ENCODE peak calls at places on chromosomes 4 and X, in six cellular contexts. O is right lobe of liver; R is cardiac muscle cell; Q is Karpas-422; G is A673; Y is CD8-positive, alpha-beta T cell. D is an unnamed sample. For H3K36me3, the result is how much of the 10 kb centered on the place peaks cover.

GRCh38 chr4:145722561-145722960 is 42.6 kb downstream of the C4orf51 start:
- DNase-seq in G (peak), Q (peak), O (no peak), Y (no peak), R (no peak), D (no peak)

GRCh38 chr4:153318696-153319320 is 25.7 kb upstream of the MND1 start:
- DNase-seq in G (peak), Q (peak), R (peak), Y (peak), O (no peak), D (no peak)

GRCh38 chrX:55120767-55121358 is 32.0 kb downstream of the PAGE2 start:
- DNase-seq in R (peak), Y (no peak), O (no peak), Q (no peak), G (no peak), D (no peak)

GRCh38 chr4:46505131-46505530 is 115.2 kb upstream of the GABRA2 start:
- DNase-seq in Y (no peak), G (no peak), O (no peak), Q (no peak), R (no peak), D (no peak)

GRCh38 chr4:3136454-3136853 is 62.0 kb downstream of the HTT start:
- DNase-seq in R (peak), G (peak), O (no peak), Q (peak), Y (no peak), D (no peak)

GRCh38 chr4:138869631-138870030 is 145.9 kb upstream of the NOCT start:
- DNase-seq in O (no peak), Y (no peak), Q (no peak), R (no peak), G (no peak), D (no peak)

GRCh38 chrX:21745756-21746155 is 12.2 kb downstream of the SMPX start:
- DNase-seq in Y (peak), O (peak), Q (peak), R (peak), G (peak), D (peak)

GRCh38 chr4:8199594-8200301 is 658 bp downstream of the SH3TC1 start:
- DNase-seq in Q (no peak), O (peak), G (no peak), Y (no peak), R (no peak), D (no peak)

GRCh38 chr4:52979020-52979419 is 116.9 kb downstream of the RASL11B start:
- DNase-seq in O (no peak), Y (no peak), R (no peak), G (peak), Q (no peak), D (no peak)

GRCh38 chr4:158996669-158997074 is 106.2 kb upstream of the RAPGEF2 start:
- DNase-seq in R (peak), G (peak), Q (no peak), Y (no peak), O (no peak), D (peak)

GRCh38 chr4:1960170-1960825 is 48.5 kb downstream of the NELFA start:
- DNase-seq in G (no peak), Y (no peak), O (no peak), Q (no peak), R (peak), D (no peak)

GRCh38 chr4:89056953-89057398 is at the start of gene FAM13A:
- DNase-seq in R (peak), O (peak), Y (no peak), G (peak), Q (no peak), D (peak)

GRCh38 chrX:133819546-133819945 is 165.8 kb downstream of the GPC3 start:
- DNase-seq in O (no peak), R (no peak), Q (no peak), G (no peak), Y (no peak), D (no peak)

GRCh38 chr4:75135068-75135825 is 202.3 kb downstream of the PARM1 start:
- DNase-seq in R (no peak), G (peak), O (no peak), Q (peak), Y (no peak), D (no peak)

GRCh38 chr4:138239496-138239895 is 2.7 kb downstream of the SLC7A11 start:
- DNase-seq in Y (no peak), G (no peak), O (no peak), R (no peak), Q (no peak), D (no peak)

GRCh38 chr4:82099863-82100579 is 273.8 kb downstream of the HNRNPD start:
- DNase-seq in Q (no peak), R (no peak), O (no peak), Y (no peak), G (no peak), D (no peak)

GRCh38 chr4:10664408-10664807 is 20.2 kb downstream of the CLNK start:
- DNase-seq in G (no peak), Y (no peak), O (no peak), Q (no peak), R (peak), D (no peak)

GRCh38 chrX:103373581-103373980 is 2.8 kb upstream of the BEX3 start:
- DNase-seq in Q (no peak), R (no peak), Y (no peak), G (no peak), O (no peak), D (no peak)

GRCh38 chrX:50448565-50448964 is 22.1 kb downstream of the DGKK start:
- DNase-seq in Q (peak), G (no peak), R (no peak), Y (no peak), O (no peak), D (no peak)

GRCh38 chrX:119218198-119218597 is 17.9 kb upstream of the PGRMC1 start:
- DNase-seq in R (peak), O (no peak), Y (no peak), G (peak), Q (peak), D (no peak)

GRCh38 chrX:119468186-119468929 is at the start of gene SLC25A5:
- DNase-seq in G (peak), Q (peak), O (peak), R (peak), Y (peak), D (peak)

GRCh38 chr4:133402616-133403015 is 253.5 kb downstream of the PCDH10 start:
- DNase-seq in G (no peak), O (no peak), Y (no peak), Q (no peak), R (peak), D (no peak)

GRCh38 chrX:11143931-11144678 is 33.0 kb downstream of the HCCS start:
- DNase-seq in Y (peak), G (peak), Q (peak), O (peak), R (peak), D (peak)

GRCh38 chrX:370963-371745 is 15.6 kb downstream of the PPP2R3B start:
- DNase-seq in Y (no peak), O (no peak), G (no peak), R (no peak), Q (no peak), D (no peak)

GRCh38 chr4:8285143-8285975 is 15.8 kb downstream of the HTRA3 start:
- DNase-seq in R (no peak), O (no peak), Q (no peak), Y (no peak), G (no peak), D (no peak)

GRCh38 chr4:91064157-91064853 is 937.1 kb downstream of the CCSER1 start:
- DNase-seq in R (peak), Q (no peak), O (no peak), Y (no peak), G (peak), D (peak)

GRCh38 chrX:48493890-48494364 is 14.9 kb upstream of the PORCN start:
- DNase-seq in Y (no peak), G (peak), R (peak), Q (peak), O (no peak), D (no peak)

GRCh38 chr4:124202106-124202505 is 510.4 kb downstream of the ANKRD50 start:
- DNase-seq in Q (no peak), O (no peak), Y (no peak), G (no peak), R (peak), D (no peak)

GRCh38 chr4:157012781-157013180 is 41.2 kb upstream of the PDGFC start:
- DNase-seq in Y (no peak), G (no peak), R (peak), O (no peak), Q (no peak), D (no peak)

GRCh38 chr4:75985116-75985515 is 5.6 kb downstream of the SDAD1 start:
- DNase-seq in R (peak), Y (no peak), O (no peak), G (no peak), Q (no peak), D (no peak)

GRCh38 chrX:19758536-19758935 is 128.9 kb downstream of the SH3KBP1 start:
- DNase-seq in R (no peak), Q (peak), G (no peak), Y (no peak), O (no peak), D (no peak)

GRCh38 chrX:153955451-153955732 is 10.9 kb upstream of the RENBP start:
- DNase-seq in Q (no peak), G (no peak), R (no peak), O (peak), Y (no peak), D (no peak)
- H3K36me3 ChIP-seq in Q (under half), G (half or more), R (under half), O (under half), Y (half or more), D (half or more)

GRCh38 chrX:47243351-47243750 is 10.5 kb downstream of the USP11 start:
- DNase-seq in R (no peak), O (no peak), G (no peak), Q (no peak), Y (no peak), D (no peak)

GRCh38 chrX:47244676-47245075 is 11.9 kb downstream of the USP11 start:
- DNase-seq in O (no peak), Y (no peak), Q (no peak), G (no peak), R (no peak), D (no peak)

GRCh38 chrX:47247999-47248320 is 15.2 kb downstream of the USP11 start:
- DNase-seq in Q (no peak), Y (no peak), O (no peak), R (no peak), G (no peak), D (no peak)

GRCh38 chrX:47247206-47247998 is 14.6 kb downstream of the USP11 start:
- DNase-seq in O (no peak), Q (no peak), G (no peak), R (no peak), Y (no peak), D (no peak)

GRCh38 chrX:47245156-47245555 is 12.3 kb downstream of the USP11 start:
- DNase-seq in G (no peak), O (no peak), Q (no peak), Y (no peak), R (no peak), D (no peak)
- H3K36me3 ChIP-seq in G (under half), O (under half), Q (under half), Y (under half), R (under half), D (under half)

DNA sequence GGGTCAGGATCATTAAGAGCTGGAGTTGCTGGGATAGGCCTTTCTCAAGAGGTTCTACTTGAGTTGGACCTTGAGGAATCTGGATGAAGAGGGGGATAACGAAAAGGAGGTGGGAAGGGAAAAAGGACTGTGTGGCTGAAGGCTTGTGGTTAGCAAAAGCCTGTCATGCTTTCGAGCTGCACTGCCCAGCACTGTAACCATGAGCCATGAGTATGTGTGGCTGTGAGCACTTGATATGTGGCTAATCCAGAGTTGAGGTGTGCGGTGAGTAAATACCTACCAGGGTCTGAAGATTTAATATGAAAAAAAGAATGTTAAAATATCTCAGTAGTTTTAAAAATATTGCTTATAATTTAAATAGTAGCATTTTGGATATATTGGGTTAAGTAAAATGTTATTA is 11.4 kb downstream of the TMEM165 start:
- DNase-seq in Y (no peak), R (no peak), O (no peak), Q (no peak), G (no peak), D (no peak)
- H3K36me3 ChIP-seq in Y (under half), R (under half), O (under half), Q (half or more), G (under half), D (under half)

DNA sequence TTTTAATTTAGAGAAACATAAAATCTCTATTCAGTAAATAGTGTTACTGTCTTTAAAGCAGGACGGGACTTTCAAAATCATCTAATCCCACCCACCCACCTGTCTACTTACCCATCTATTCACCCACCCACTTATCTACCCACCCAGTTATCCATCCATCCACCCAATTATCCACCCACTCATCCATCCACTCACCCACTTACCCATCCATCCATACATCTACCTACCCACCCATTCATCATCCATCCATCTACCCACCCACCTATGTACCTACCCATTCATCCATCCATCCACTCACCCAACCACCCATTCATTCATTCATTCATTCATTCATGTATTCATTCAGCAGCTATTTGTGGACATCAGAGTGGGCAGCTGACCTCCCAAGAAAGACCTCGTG is 30.6 kb downstream of the MAN2B2 start:
- DNase-seq in Q (no peak), R (no peak), O (no peak), Y (no peak), G (no peak), D (no peak)
- H3K36me3 ChIP-seq in Q (under half), R (under half), O (under half), Y (half or more), G (under half), D (under half)

DNA sequence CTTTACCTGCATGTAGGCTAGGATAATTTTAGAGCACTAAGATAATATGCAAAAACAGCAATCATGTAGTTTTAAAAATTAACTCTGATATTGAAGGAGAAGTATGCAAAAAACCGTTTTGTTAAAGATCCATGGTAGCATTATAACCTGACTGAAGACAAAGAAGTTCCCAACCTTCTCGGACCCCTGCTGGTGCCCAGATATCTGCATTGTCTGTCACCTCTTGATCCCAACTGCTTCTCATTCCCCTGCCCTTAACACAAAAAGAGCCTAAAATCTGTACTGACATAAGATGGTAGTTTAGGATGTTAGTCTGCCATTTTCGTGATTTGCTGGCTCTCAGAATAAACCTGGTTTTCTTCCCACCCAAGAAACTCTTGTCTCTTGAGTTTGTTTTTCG is 61.5 kb upstream of the UCP1 start:
- DNase-seq in G (no peak), Q (peak), R (no peak), O (no peak), Y (no peak), D (no peak)
- H3K36me3 ChIP-seq in G (under half), Q (under half), R (under half), O (under half), Y (under half), D (under half)

GRCh38 chr4:154565704-154566103 is 2.9 kb downstream of the FGB start:
- DNase-seq in Q (no peak), O (no peak), R (no peak), G (no peak), Y (no peak), D (no peak)
- H3K36me3 ChIP-seq in Q (under half), O (under half), R (under half), G (under half), Y (under half), D (under half)

GRCh38 chr4:95560791-95561190 is 12.0 kb upstream of the UNC5C start:
- DNase-seq in O (no peak), Y (no peak), G (no peak), Q (no peak), R (no peak), D (no peak)

DNA sequence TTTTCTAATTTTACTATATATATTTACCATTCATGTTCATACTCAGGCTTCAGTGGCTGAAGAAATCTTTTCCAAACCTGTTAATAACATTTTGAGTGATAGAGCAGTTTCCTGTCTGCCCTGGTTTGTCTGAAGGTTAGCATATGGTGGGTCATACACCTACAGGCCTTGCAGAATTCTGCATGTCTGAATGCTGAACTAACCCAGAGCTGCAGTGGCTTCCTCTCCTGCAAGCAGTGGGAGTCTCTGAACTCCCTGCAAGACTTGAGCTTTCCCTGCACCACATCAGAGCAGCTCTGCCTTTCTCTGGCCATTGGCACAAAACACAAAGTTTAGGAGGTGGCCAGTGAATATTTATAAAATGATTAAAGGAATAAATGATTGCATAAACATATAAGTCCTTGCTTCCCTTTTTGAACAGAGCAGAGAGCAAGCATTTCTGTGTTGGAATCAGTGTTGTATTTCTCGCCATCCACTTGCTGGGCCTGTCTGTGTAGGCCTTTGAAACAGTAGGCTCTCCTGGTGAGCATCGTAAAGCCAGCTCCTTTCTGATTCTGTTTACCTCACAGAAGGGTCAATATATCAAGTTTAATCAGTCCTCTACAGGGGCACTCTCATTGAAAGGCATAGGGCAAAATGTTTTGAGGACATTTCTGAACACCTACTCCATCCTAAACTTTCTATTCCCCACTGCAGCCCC is 15.0 kb upstream of the UNC5C start:
- DNase-seq in Y (no peak), G (no peak), Q (no peak), R (no peak), O (no peak), D (no peak)
- H3K36me3 ChIP-seq in Y (under half), G (under half), Q (under half), R (under half), O (under half), D (under half)

GRCh38 chr4:163527172-163527571 is 32.7 kb downstream of the TMA16 start:
- DNase-seq in O (no peak), Q (no peak), G (no peak), R (no peak), Y (no peak), D (no peak)

GRCh38 chr4:163525982-163526381 is 31.5 kb downstream of the TMA16 start:
- DNase-seq in Y (no peak), Q (no peak), G (no peak), R (no peak), O (no peak), D (no peak)

GRCh38 chr4:163523791-163524365 is 29.4 kb downstream of the TMA16 start:
- DNase-seq in O (no peak), Q (no peak), G (no peak), R (peak), Y (no peak), D (no peak)

GRCh38 chr4:163534056-163534455 is 39.6 kb downstream of the TMA16 start:
- DNase-seq in O (no peak), R (no peak), Q (no peak), Y (no peak), G (no peak), D (no peak)

DNA sequence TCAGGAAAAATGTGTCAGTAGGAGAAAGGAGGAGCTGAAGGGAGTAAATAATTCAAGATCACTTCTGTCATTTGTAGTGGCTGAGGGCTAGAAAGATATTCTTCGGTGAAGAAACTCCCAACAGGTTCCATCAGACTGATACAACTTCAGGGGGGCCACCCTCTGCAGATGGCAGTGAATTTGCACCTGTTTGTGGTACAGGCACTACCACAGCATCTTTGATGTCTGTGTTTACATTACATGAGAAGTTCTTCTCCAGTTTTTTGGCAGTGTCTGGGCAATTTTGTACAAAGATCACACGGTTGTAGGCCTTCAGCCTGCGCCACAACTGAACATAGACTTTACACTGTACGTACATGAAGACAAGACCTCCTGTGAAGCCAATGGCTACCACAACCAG is 34.1 kb downstream of the TMA16 start:
- DNase-seq in R (no peak), Q (no peak), Y (no peak), G (no peak), O (no peak), D (no peak)
- H3K36me3 ChIP-seq in R (under half), Q (half or more), Y (under half), G (half or more), O (under half), D (half or more)

GRCh38 chr4:866068-866760 is 40.3 kb upstream of the CPLX1 start:
- DNase-seq in Y (no peak), Q (no peak), R (no peak), G (no peak), O (peak), D (no peak)
- H3K36me3 ChIP-seq in Y (under half), Q (under half), R (under half), G (under half), O (under half), D (half or more)

GRCh38 chr4:15742083-15742582 is 36.0 kb upstream of the CD38 start:
- DNase-seq in O (no peak), Q (no peak), Y (no peak), G (no peak), R (no peak), D (no peak)
- H3K36me3 ChIP-seq in O (under half), Q (under half), Y (under half), G (under half), R (under half), D (under half)

D was measured in heart right ventricle.